ENCODE peak calls at places on chromosomes 12 and 14, in four cellular contexts. One of them, this sample, is unnamed.

GRCh38 chr12:123453165-123453564 is 4.8 kb upstream of the SNRNP35 start:
- DNase-seq in bronchial epithelial cell: no peak
- DNase-seq in DND-41: no peak
- DNase-seq in CD8-positive, alpha-beta T cell: no peak
- DNase-seq in this sample: no peak

GRCh38 chr12:52057614-52057939 is 6.3 kb downstream of the NR4A1 start:
- DNase-seq in DND-41: no peak
- DNase-seq in bronchial epithelial cell: no peak
- DNase-seq in CD8-positive, alpha-beta T cell: no peak
- DNase-seq in this sample: no peak

GRCh38 chr14:75769047-75769685 is 108.1 kb downstream of the TTLL5 start:
- DNase-seq in DND-41: no peak
- DNase-seq in bronchial epithelial cell: peak; percentile 18
- DNase-seq in CD8-positive, alpha-beta T cell: no peak
- DNase-seq in this sample: no peak

GRCh38 chr12:95605087-95605486 is 53.8 kb upstream of the USP44 start:
- DNase-seq in bronchial epithelial cell: peak; percentile 72
- DNase-seq in DND-41: no peak
- DNase-seq in CD8-positive, alpha-beta T cell: no peak
- DNase-seq in this sample: peak; percentile 47

GRCh38 chr12:6724409-6724797 is 557 bp downstream of the COPS7A start:
- DNase-seq in CD8-positive, alpha-beta T cell: peak; percentile 18
- DNase-seq in bronchial epithelial cell: no peak
- DNase-seq in DND-41: peak; percentile 48
- DNase-seq in this sample: no peak

GRCh38 chr12:56266634-56267442 is at the start of gene COQ10A:
- DNase-seq in bronchial epithelial cell: peak; percentile 79
- DNase-seq in CD8-positive, alpha-beta T cell: peak; percentile 88
- DNase-seq in DND-41: peak; percentile 90
- DNase-seq in this sample: peak; percentile 87

GRCh38 chr14:76644875-76645518 is 116.3 kb upstream of the VASH1 start:
- DNase-seq in DND-41: peak; percentile 5
- DNase-seq in bronchial epithelial cell: peak; percentile 33
- DNase-seq in CD8-positive, alpha-beta T cell: no peak
- DNase-seq in this sample: peak; percentile 6

GRCh38 chr12:76031081-76031413 is 529 bp downstream of the PHLDA1 start:
- DNase-seq in bronchial epithelial cell: no peak
- DNase-seq in DND-41: peak; percentile 57
- DNase-seq in CD8-positive, alpha-beta T cell: no peak
- DNase-seq in this sample: no peak

GRCh38 chr12:123094349-123095073 is 56.4 kb downstream of the PITPNM2 start:
- DNase-seq in bronchial epithelial cell: peak; percentile 45
- DNase-seq in DND-41: no peak
- DNase-seq in CD8-positive, alpha-beta T cell: no peak
- DNase-seq in this sample: peak; percentile 85

GRCh38 chr12:108565976-108566375 is 3.6 kb downstream of the ISCU start:
- DNase-seq in DND-41: peak; percentile 74
- DNase-seq in bronchial epithelial cell: peak; percentile 92
- DNase-seq in CD8-positive, alpha-beta T cell: peak; percentile 65
- DNase-seq in this sample: peak; percentile 80

GRCh38 chr14:30242742-30243141 is 315.1 kb upstream of the PRKD1 start:
- DNase-seq in DND-41: no peak
- DNase-seq in bronchial epithelial cell: no peak
- DNase-seq in CD8-positive, alpha-beta T cell: no peak
- DNase-seq in this sample: no peak

GRCh38 chr12:92020983-92021664 is 124.5 kb downstream of the BTG1 start:
- DNase-seq in DND-41: no peak
- DNase-seq in CD8-positive, alpha-beta T cell: no peak
- DNase-seq in bronchial epithelial cell: no peak
- DNase-seq in this sample: no peak

GRCh38 chr12:110199360-110200123 is 75.4 kb downstream of the IFT81 start:
- DNase-seq in DND-41: no peak
- DNase-seq in bronchial epithelial cell: peak; percentile 10
- DNase-seq in CD8-positive, alpha-beta T cell: no peak
- DNase-seq in this sample: peak; percentile 54

GRCh38 chr14:63045234-63045611 is at the start of gene KCNH5:
- DNase-seq in DND-41: no peak
- DNase-seq in bronchial epithelial cell: peak; percentile 12
- DNase-seq in CD8-positive, alpha-beta T cell: no peak
- DNase-seq in this sample: no peak

GRCh38 chr12:111636209-111636928 is 37.3 kb upstream of the ATXN2 start:
- DNase-seq in bronchial epithelial cell: no peak
- DNase-seq in DND-41: no peak
- DNase-seq in CD8-positive, alpha-beta T cell: no peak
- DNase-seq in this sample: peak; percentile 53

GRCh38 chr14:104224516-104225281 is 86.3 kb downstream of the KIF26A start:
- DNase-seq in DND-41: peak; percentile 10
- DNase-seq in CD8-positive, alpha-beta T cell: peak; percentile 28
- DNase-seq in bronchial epithelial cell: no peak
- DNase-seq in this sample: no peak
- TF ChIP-seq CTCF in DND-41: peak; percentile 51
- TF ChIP-seq CTCF in CD8-positive, alpha-beta T cell: no peak
- TF ChIP-seq CTCF in bronchial epithelial cell: no peak
- TF ChIP-seq CTCF in this sample: peak; percentile 57

GRCh38 chr12:117010693-117011451 is 88.3 kb downstream of the TESC start:
- DNase-seq in CD8-positive, alpha-beta T cell: no peak
- DNase-seq in DND-41: no peak
- DNase-seq in bronchial epithelial cell: no peak
- DNase-seq in this sample: no peak

GRCh38 chr12:117012189-117012805 is 86.9 kb downstream of the TESC start:
- DNase-seq in bronchial epithelial cell: peak; percentile 20
- DNase-seq in CD8-positive, alpha-beta T cell: no peak
- DNase-seq in DND-41: no peak
- DNase-seq in this sample: peak; percentile 76

GRCh38 chr12:117015811-117016210 is 83.4 kb downstream of the TESC start:
- DNase-seq in bronchial epithelial cell: no peak
- DNase-seq in CD8-positive, alpha-beta T cell: no peak
- DNase-seq in DND-41: no peak
- DNase-seq in this sample: no peak

GRCh38 chr12:117014342-117014887 is 84.8 kb downstream of the TESC start:
- DNase-seq in CD8-positive, alpha-beta T cell: no peak
- DNase-seq in bronchial epithelial cell: no peak
- DNase-seq in DND-41: no peak
- DNase-seq in this sample: no peak

DNA sequence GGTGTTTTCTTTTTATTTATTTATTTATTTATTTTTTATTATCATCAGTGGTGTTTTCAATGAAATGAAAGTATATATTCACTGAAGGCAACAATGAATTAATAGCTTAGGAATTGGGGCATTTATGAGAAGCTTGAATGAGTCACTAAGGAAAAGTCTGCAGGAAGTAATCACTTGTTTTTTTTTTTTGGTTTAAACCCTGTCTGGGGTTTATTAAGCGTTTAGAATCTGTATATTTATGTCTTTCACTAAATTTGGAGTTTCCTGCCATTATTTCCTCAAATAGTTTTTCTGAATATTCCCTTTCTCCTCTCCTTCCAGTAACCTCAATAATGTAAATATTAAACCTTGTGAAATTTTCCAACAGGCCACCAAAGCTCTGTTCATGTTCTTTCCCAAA is 85.5 kb downstream of the TESC start:
- DNase-seq in bronchial epithelial cell: peak; percentile 32
- DNase-seq in DND-41: no peak
- DNase-seq in CD8-positive, alpha-beta T cell: no peak
- DNase-seq in this sample: peak; percentile 35
- TF ChIP-seq CTCF in bronchial epithelial cell: no peak
- TF ChIP-seq CTCF in DND-41: no peak
- TF ChIP-seq CTCF in CD8-positive, alpha-beta T cell: no peak
- TF ChIP-seq CTCF in this sample: no peak

GRCh38 chr12:49231881-49232650 is 32.8 kb upstream of the TUBA1C start:
- DNase-seq in DND-41: no peak
- DNase-seq in bronchial epithelial cell: no peak
- DNase-seq in CD8-positive, alpha-beta T cell: no peak
- DNase-seq in this sample: no peak

GRCh38 chr12:49230176-49230575 is 34.7 kb upstream of the TUBA1C start:
- DNase-seq in DND-41: no peak
- DNase-seq in bronchial epithelial cell: no peak
- DNase-seq in CD8-positive, alpha-beta T cell: no peak
- DNase-seq in this sample: no peak

GRCh38 chr12:49233842-49234526 is 30.9 kb upstream of the TUBA1C start:
- DNase-seq in bronchial epithelial cell: no peak
- DNase-seq in CD8-positive, alpha-beta T cell: peak; percentile 6
- DNase-seq in DND-41: no peak
- DNase-seq in this sample: no peak

GRCh38 chr12:49230810-49231209 is 34.1 kb upstream of the TUBA1C start:
- DNase-seq in DND-41: no peak
- DNase-seq in bronchial epithelial cell: no peak
- DNase-seq in CD8-positive, alpha-beta T cell: no peak
- DNase-seq in this sample: no peak

DNA sequence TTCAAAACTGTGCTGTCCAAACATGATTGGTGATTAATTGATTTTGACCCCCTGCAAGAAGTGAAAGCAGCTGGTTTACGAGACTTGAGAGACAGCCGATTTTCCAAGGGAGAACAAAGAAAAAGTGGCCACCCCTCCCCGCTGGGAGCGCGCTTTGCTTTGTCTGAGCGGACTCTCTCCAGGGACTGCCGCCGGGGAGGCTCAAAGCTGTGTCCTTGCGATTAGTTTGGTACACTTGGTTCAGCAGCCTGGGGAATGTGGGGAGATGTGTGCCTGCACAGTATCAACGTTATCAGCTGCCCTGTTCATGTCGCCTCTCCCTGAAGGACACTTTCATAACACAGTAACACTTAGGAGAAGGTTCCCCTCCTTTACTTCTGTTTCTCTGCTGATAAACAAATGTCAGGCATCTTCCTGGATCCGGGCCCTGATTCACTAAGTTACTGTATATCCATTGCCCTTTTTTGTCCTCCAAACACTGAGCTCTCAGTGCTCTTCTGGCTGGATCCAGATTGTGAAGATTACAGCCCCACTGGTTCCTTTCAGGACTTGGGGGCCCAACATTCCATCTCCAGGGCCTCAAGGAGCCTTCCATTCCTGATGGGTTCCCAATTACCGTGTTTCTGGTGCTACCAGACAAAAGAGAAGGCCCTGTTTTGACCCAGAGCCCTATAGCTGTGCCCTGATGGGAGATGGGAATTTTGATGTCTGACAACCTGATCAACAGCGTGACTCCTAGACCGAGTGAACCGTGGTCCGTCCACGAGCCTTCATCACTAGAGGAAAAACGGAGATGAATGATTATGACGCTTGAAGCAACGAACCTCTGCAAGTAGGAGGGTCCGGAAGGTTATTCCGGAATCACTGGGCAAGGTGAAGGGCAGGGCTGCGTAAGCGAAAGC is 31.7 kb upstream of the TUBA1C start:
- DNase-seq in DND-41: no peak
- DNase-seq in bronchial epithelial cell: no peak
- DNase-seq in CD8-positive, alpha-beta T cell: no peak
- DNase-seq in this sample: no peak
- TF ChIP-seq CTCF in DND-41: no peak
- TF ChIP-seq CTCF in bronchial epithelial cell: no peak
- TF ChIP-seq CTCF in CD8-positive, alpha-beta T cell: no peak
- TF ChIP-seq CTCF in this sample: no peak

GRCh38 chr14:55026793-55027560 is at the start of the genes SOCS4 and WDHD1:
- DNase-seq in bronchial epithelial cell: peak; percentile 87
- DNase-seq in DND-41: peak; percentile 96
- DNase-seq in CD8-positive, alpha-beta T cell: peak; percentile 96
- DNase-seq in this sample: peak; percentile 93
- TF ChIP-seq CTCF in bronchial epithelial cell: no peak
- TF ChIP-seq CTCF in DND-41: peak; percentile 18
- TF ChIP-seq CTCF in CD8-positive, alpha-beta T cell: no peak
- TF ChIP-seq CTCF in this sample: peak; percentile 39

This sample was measured in HFFc6.